ENCODE peak calls at places on chromosome 20, in ten cellular contexts. One of them, this sample, is unnamed.

GRCh38 chr20:2519115-2519815 is 10.6 kb upstream of the ZNF343 start:
- DNase-seq in WTC11: no peak
- DNase-seq in fibroblast of the aortic adventitia: peak
- DNase-seq in natural killer cell: no peak
- DNase-seq in lower lobe of right lung: no peak
- DNase-seq in brain microvascular endothelial cell: peak
- DNase-seq in ovary: no peak
- DNase-seq in GM20000: no peak
- DNase-seq in fibroblast of mammary gland: peak
- DNase-seq in lung: no peak
- DNase-seq in this sample: no peak

GRCh38 chr20:44142416-44142815 is 44.6 kb downstream of the JPH2 start:
- DNase-seq in natural killer cell: no peak
- DNase-seq in ovary: no peak
- DNase-seq in GM20000: no peak
- DNase-seq in fibroblast of the aortic adventitia: peak
- DNase-seq in lower lobe of right lung: no peak
- DNase-seq in brain microvascular endothelial cell: peak
- DNase-seq in lung: no peak
- DNase-seq in WTC11: no peak
- DNase-seq in fibroblast of mammary gland: peak
- DNase-seq in this sample: peak

GRCh38 chr20:57043091-57043490 is 223.3 kb downstream of the BMP7 start:
- DNase-seq in ovary: no peak
- DNase-seq in WTC11: no peak
- DNase-seq in lower lobe of right lung: no peak
- DNase-seq in fibroblast of mammary gland: no peak
- DNase-seq in natural killer cell: no peak
- DNase-seq in lung: no peak
- DNase-seq in GM20000: no peak
- DNase-seq in brain microvascular endothelial cell: no peak
- DNase-seq in fibroblast of the aortic adventitia: no peak
- DNase-seq in this sample: no peak

GRCh38 chr20:63736893-63737689 is 627 bp downstream of the LIME1 start:
- DNase-seq in lower lobe of right lung: no peak
- DNase-seq in WTC11: no peak
- DNase-seq in GM20000: peak
- DNase-seq in fibroblast of the aortic adventitia: no peak
- DNase-seq in lung: no peak
- DNase-seq in fibroblast of mammary gland: no peak
- DNase-seq in natural killer cell: peak
- DNase-seq in ovary: peak
- DNase-seq in brain microvascular endothelial cell: no peak
- DNase-seq in this sample: no peak

GRCh38 chr20:16272961-16273360 is 300.3 kb downstream of the KIF16B start:
- DNase-seq in GM20000: no peak
- DNase-seq in lower lobe of right lung: no peak
- DNase-seq in fibroblast of mammary gland: no peak
- DNase-seq in lung: no peak
- DNase-seq in ovary: no peak
- DNase-seq in WTC11: no peak
- DNase-seq in fibroblast of the aortic adventitia: no peak
- DNase-seq in brain microvascular endothelial cell: no peak
- DNase-seq in natural killer cell: no peak
- DNase-seq in this sample: no peak

GRCh38 chr20:17867546-17867945 is 101.0 kb downstream of the SNX5 start:
- DNase-seq in ovary: no peak
- DNase-seq in natural killer cell: no peak
- DNase-seq in GM20000: no peak
- DNase-seq in fibroblast of mammary gland: no peak
- DNase-seq in WTC11: no peak
- DNase-seq in fibroblast of the aortic adventitia: no peak
- DNase-seq in lung: no peak
- DNase-seq in lower lobe of right lung: no peak
- DNase-seq in brain microvascular endothelial cell: no peak
- DNase-seq in this sample: no peak

GRCh38 chr20:62938105-62938888 is at the start of gene GID8:
- DNase-seq in GM20000: no peak
- DNase-seq in lower lobe of right lung: peak
- DNase-seq in WTC11: peak
- DNase-seq in fibroblast of the aortic adventitia: peak
- DNase-seq in fibroblast of mammary gland: peak
- DNase-seq in natural killer cell: peak
- DNase-seq in lung: no peak
- DNase-seq in brain microvascular endothelial cell: no peak
- DNase-seq in ovary: no peak
- DNase-seq in this sample: no peak

GRCh38 chr20:57390604-57391438 is at the start of gene RBM38:
- DNase-seq in fibroblast of the aortic adventitia: peak
- DNase-seq in fibroblast of mammary gland: peak
- DNase-seq in lower lobe of right lung: peak
- DNase-seq in GM20000: peak
- DNase-seq in ovary: peak
- DNase-seq in WTC11: peak
- DNase-seq in brain microvascular endothelial cell: no peak
- DNase-seq in natural killer cell: peak
- DNase-seq in lung: peak
- DNase-seq in this sample: no peak

GRCh38 chr20:8255945-8256632 is 124.0 kb downstream of the PLCB1 start:
- DNase-seq in natural killer cell: no peak
- DNase-seq in fibroblast of the aortic adventitia: no peak
- DNase-seq in brain microvascular endothelial cell: no peak
- DNase-seq in lower lobe of right lung: peak
- DNase-seq in ovary: no peak
- DNase-seq in WTC11: no peak
- DNase-seq in lung: peak
- DNase-seq in GM20000: no peak
- DNase-seq in fibroblast of mammary gland: no peak
- DNase-seq in this sample: no peak

GRCh38 chr20:44643596-44644383 is 7.7 kb downstream of the ADA start:
- DNase-seq in lung: peak
- DNase-seq in fibroblast of mammary gland: peak
- DNase-seq in GM20000: no peak
- DNase-seq in WTC11: peak
- DNase-seq in brain microvascular endothelial cell: peak
- DNase-seq in lower lobe of right lung: peak
- DNase-seq in ovary: peak
- DNase-seq in fibroblast of the aortic adventitia: peak
- DNase-seq in natural killer cell: peak
- DNase-seq in this sample: peak

GRCh38 chr20:33518071-33518470 is 28.2 kb downstream of the CBFA2T2 start:
- DNase-seq in ovary: no peak
- DNase-seq in natural killer cell: no peak
- DNase-seq in GM20000: no peak
- DNase-seq in lung: no peak
- DNase-seq in fibroblast of the aortic adventitia: peak
- DNase-seq in fibroblast of mammary gland: peak
- DNase-seq in WTC11: no peak
- DNase-seq in lower lobe of right lung: no peak
- DNase-seq in brain microvascular endothelial cell: peak
- DNase-seq in this sample: peak

GRCh38 chr20:54573838-54574237 is 98.4 kb downstream of the DOK5 start:
- DNase-seq in WTC11: no peak
- DNase-seq in lung: no peak
- DNase-seq in fibroblast of the aortic adventitia: peak
- DNase-seq in lower lobe of right lung: no peak
- DNase-seq in GM20000: no peak
- DNase-seq in natural killer cell: no peak
- DNase-seq in fibroblast of mammary gland: no peak
- DNase-seq in brain microvascular endothelial cell: no peak
- DNase-seq in ovary: no peak
- DNase-seq in this sample: no peak

GRCh38 chr20:63357921-63358905 is 2.9 kb downstream of the CHRNA4 start:
- DNase-seq in fibroblast of the aortic adventitia: no peak
- DNase-seq in GM20000: no peak
- DNase-seq in natural killer cell: no peak
- DNase-seq in WTC11: no peak
- DNase-seq in fibroblast of mammary gland: no peak
- DNase-seq in ovary: no peak
- DNase-seq in lung: no peak
- DNase-seq in lower lobe of right lung: no peak
- DNase-seq in brain microvascular endothelial cell: no peak
- DNase-seq in this sample: no peak

GRCh38 chr20:9409352-9409751 is 105.0 kb upstream of the LAMP5 start:
- DNase-seq in lung: no peak
- DNase-seq in natural killer cell: no peak
- DNase-seq in fibroblast of mammary gland: peak
- DNase-seq in brain microvascular endothelial cell: peak
- DNase-seq in ovary: no peak
- DNase-seq in lower lobe of right lung: no peak
- DNase-seq in fibroblast of the aortic adventitia: peak
- DNase-seq in GM20000: no peak
- DNase-seq in WTC11: no peak
- DNase-seq in this sample: no peak

GRCh38 chr20:49594143-49594928 is 26.4 kb upstream of the PTGIS start:
- DNase-seq in fibroblast of mammary gland: peak
- DNase-seq in natural killer cell: no peak
- DNase-seq in fibroblast of the aortic adventitia: peak
- DNase-seq in lower lobe of right lung: no peak
- DNase-seq in WTC11: no peak
- DNase-seq in lung: no peak
- DNase-seq in GM20000: no peak
- DNase-seq in brain microvascular endothelial cell: peak
- DNase-seq in ovary: peak
- DNase-seq in this sample: no peak

GRCh38 chr20:32898721-32899120 is 40.0 kb downstream of the EFCAB8 start:
- DNase-seq in natural killer cell: no peak
- DNase-seq in lower lobe of right lung: no peak
- DNase-seq in fibroblast of mammary gland: peak
- DNase-seq in brain microvascular endothelial cell: peak
- DNase-seq in fibroblast of the aortic adventitia: peak
- DNase-seq in GM20000: no peak
- DNase-seq in WTC11: no peak
- DNase-seq in lung: no peak
- DNase-seq in ovary: no peak
- DNase-seq in this sample: no peak

GRCh38 chr20:35664544-35665206 is at the start of the genes CPNE1 and RBM12:
- DNase-seq in fibroblast of the aortic adventitia: peak
- DNase-seq in fibroblast of mammary gland: peak
- DNase-seq in lung: peak
- DNase-seq in natural killer cell: peak
- DNase-seq in brain microvascular endothelial cell: peak
- DNase-seq in WTC11: peak
- DNase-seq in GM20000: peak
- DNase-seq in lower lobe of right lung: peak
- DNase-seq in ovary: peak
- DNase-seq in this sample: peak
- TF ChIP-seq CTCF in fibroblast of the aortic adventitia: no peak
- TF ChIP-seq CTCF in fibroblast of mammary gland: no peak
- TF ChIP-seq CTCF in lung: no peak
- TF ChIP-seq CTCF in natural killer cell: no peak
- TF ChIP-seq CTCF in brain microvascular endothelial cell: no peak
- TF ChIP-seq CTCF in WTC11: no peak
- TF ChIP-seq CTCF in GM20000: no peak
- TF ChIP-seq CTCF in lower lobe of right lung: no peak
- TF ChIP-seq CTCF in ovary: peak
- TF ChIP-seq CTCF in this sample: no peak

DNA sequence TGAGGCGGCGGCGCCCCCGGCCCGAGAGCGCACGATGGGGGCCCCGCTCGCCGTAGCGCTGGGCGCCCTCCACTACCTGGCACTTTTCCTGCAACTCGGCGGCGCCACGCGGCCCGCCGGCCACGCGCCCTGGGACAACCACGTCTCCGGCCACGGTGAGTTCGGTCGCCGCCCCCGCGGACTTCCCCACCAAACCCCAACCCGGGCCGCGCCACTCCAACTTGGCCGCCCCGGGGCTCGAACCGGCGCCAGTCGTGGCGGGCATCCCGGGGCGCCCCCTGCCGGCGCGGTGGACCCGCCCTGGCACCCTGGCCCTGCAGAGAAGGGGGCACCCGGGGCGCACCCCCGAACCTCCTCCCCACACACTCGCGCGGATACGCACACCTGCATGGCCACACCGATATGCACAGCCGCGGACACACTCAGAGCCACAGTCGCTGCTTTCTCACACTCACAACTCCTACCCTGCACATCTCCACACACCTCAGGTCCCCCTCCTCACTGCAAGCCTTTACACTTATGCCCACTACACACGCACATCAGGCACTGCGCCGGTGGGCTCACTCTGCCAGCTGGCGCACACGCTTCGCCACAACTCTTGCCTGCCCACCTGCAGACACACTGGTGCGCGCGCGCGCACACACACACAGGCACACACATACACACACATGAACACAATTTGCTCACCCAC is 535 bp downstream of the VSTM2L start:
- DNase-seq in lower lobe of right lung: no peak
- DNase-seq in natural killer cell: no peak
- DNase-seq in brain microvascular endothelial cell: no peak
- DNase-seq in fibroblast of mammary gland: no peak
- DNase-seq in ovary: no peak
- DNase-seq in GM20000: peak
- DNase-seq in fibroblast of the aortic adventitia: no peak
- DNase-seq in lung: no peak
- DNase-seq in WTC11: peak
- DNase-seq in this sample: no peak
- TF ChIP-seq CTCF in lower lobe of right lung: peak
- TF ChIP-seq CTCF in natural killer cell: no peak
- TF ChIP-seq CTCF in brain microvascular endothelial cell: peak
- TF ChIP-seq CTCF in fibroblast of mammary gland: no peak
- TF ChIP-seq CTCF in ovary: no peak
- TF ChIP-seq CTCF in GM20000: peak
- TF ChIP-seq CTCF in fibroblast of the aortic adventitia: no peak
- TF ChIP-seq CTCF in lung: no peak
- TF ChIP-seq CTCF in WTC11: peak
- TF ChIP-seq CTCF in this sample: peak

DNA sequence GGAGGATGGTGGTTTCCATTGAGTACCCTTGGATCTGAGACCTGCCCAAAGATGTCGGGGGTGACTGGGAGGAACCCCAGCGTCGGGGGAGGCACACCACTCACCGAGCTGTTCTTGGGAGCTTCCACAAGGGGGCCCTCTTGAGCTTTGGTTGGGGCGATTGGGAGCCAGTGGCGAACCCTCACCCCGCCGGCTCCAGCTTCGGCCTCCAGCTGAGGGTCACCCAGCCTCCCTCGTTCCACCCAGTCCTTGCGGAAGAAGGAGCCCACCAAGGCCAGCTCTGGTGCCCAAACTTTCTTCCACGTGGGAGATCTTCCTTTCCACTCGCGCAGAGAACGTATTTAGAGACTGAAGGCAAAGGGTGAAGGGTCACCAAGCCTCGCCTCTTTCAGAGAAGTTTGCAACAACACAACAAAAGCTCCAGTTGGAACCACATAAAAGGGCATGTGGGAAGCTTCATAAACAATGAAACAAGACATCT is 33.6 kb downstream of the APCDD1L start:
- DNase-seq in lung: peak
- DNase-seq in lower lobe of right lung: no peak
- DNase-seq in GM20000: peak
- DNase-seq in brain microvascular endothelial cell: peak
- DNase-seq in WTC11: peak
- DNase-seq in fibroblast of the aortic adventitia: peak
- DNase-seq in fibroblast of mammary gland: peak
- DNase-seq in natural killer cell: no peak
- DNase-seq in ovary: no peak
- DNase-seq in this sample: no peak
- TF ChIP-seq CTCF in lung: peak
- TF ChIP-seq CTCF in lower lobe of right lung: peak
- TF ChIP-seq CTCF in GM20000: peak
- TF ChIP-seq CTCF in brain microvascular endothelial cell: peak
- TF ChIP-seq CTCF in WTC11: peak
- TF ChIP-seq CTCF in fibroblast of the aortic adventitia: peak
- TF ChIP-seq CTCF in fibroblast of mammary gland: peak
- TF ChIP-seq CTCF in natural killer cell: no peak
- TF ChIP-seq CTCF in ovary: no peak
- TF ChIP-seq CTCF in this sample: peak

GRCh38 chr20:61120595-61121515 is 131.2 kb upstream of the CDH4 start:
- DNase-seq in natural killer cell: no peak
- DNase-seq in lower lobe of right lung: no peak
- DNase-seq in fibroblast of the aortic adventitia: peak
- DNase-seq in brain microvascular endothelial cell: peak
- DNase-seq in WTC11: peak
- DNase-seq in ovary: no peak
- DNase-seq in lung: peak
- DNase-seq in GM20000: no peak
- DNase-seq in fibroblast of mammary gland: peak
- DNase-seq in this sample: peak
- TF ChIP-seq CTCF in natural killer cell: peak
- TF ChIP-seq CTCF in lower lobe of right lung: peak
- TF ChIP-seq CTCF in fibroblast of the aortic adventitia: peak
- TF ChIP-seq CTCF in brain microvascular endothelial cell: peak
- TF ChIP-seq CTCF in WTC11: peak
- TF ChIP-seq CTCF in ovary: no peak
- TF ChIP-seq CTCF in lung: no peak
- TF ChIP-seq CTCF in GM20000: peak
- TF ChIP-seq CTCF in fibroblast of mammary gland: peak
- TF ChIP-seq CTCF in this sample: peak